ENCODE peak calls at places on chromosome 15, in ten cellular contexts. U, K, F, E, H, A, O, M, L and N are unnamed samples.
A peak's percentile ranks its signal among the peaks of the same experiment; 100 is the strongest.

GRCh38 chr15:55768670-55769185 is 25.8 kb upstream of the PRTG start:
- DNase-seq in U (no peak), K (no peak), F (no peak), E (no peak), H (no peak), A (no peak), O (no peak), M (no peak), L (no peak), N (no peak)

GRCh38 chr15:90184119-90184785 is 16.9 kb upstream of the SEMA4B start:
- DNase-seq in U (peak; percentile 86), K (peak; percentile 89), F (peak; percentile 96), E (no peak), H (peak; percentile 84), A (no peak), O (no peak), M (no peak), L (peak; percentile 52), N (peak; percentile 49)

GRCh38 chr15:84979651-84980050 is 2.0 kb upstream of the PDE8A start:
- DNase-seq in U (peak; percentile 58), K (peak; percentile 36), F (no peak), E (no peak), H (no peak), A (no peak), O (no peak), M (no peak), L (peak; percentile 74), N (no peak)

GRCh38 chr15:45377630-45378148 is 655 bp downstream of the GATM start:
- DNase-seq in U (no peak), K (peak; percentile 46), F (peak; percentile 77), E (no peak), H (no peak), A (no peak), O (no peak), M (no peak), L (peak; percentile 52), N (no peak)

GRCh38 chr15:25170113-25170731 is 215.4 kb downstream of the SNRPN start:
- DNase-seq in U (no peak), K (no peak), F (peak; percentile 38), E (no peak), H (peak; percentile 8), A (no peak), O (no peak), M (no peak), L (no peak), N (no peak)

GRCh38 chr15:39925112-39925830 is 5.2 kb upstream of the GPR176 start:
- DNase-seq in U (no peak), K (no peak), F (no peak), E (no peak), H (no peak), A (no peak), O (no peak), M (no peak), L (peak; percentile 50), N (no peak)

GRCh38 chr15:63380151-63380827 is 1.4 kb downstream of the CA12 start:
- DNase-seq in U (no peak), K (no peak), F (no peak), E (no peak), H (no peak), A (no peak), O (no peak), M (no peak), L (no peak), N (no peak)

GRCh38 chr15:27808182-27808581 is 290.9 kb downstream of the OCA2 start:
- DNase-seq in U (no peak), K (no peak), F (no peak), E (no peak), H (no peak), A (no peak), O (no peak), M (no peak), L (no peak), N (no peak)

GRCh38 chr15:80386151-80386550 is 18.0 kb upstream of the ARNT2 start:
- DNase-seq in U (no peak), K (no peak), F (no peak), E (no peak), H (no peak), A (no peak), O (no peak), M (no peak), L (no peak), N (no peak)

GRCh38 chr15:78429477-78429876 is 8.5 kb upstream of the IREB2 start:
- DNase-seq in U (no peak), K (peak; percentile 63), F (no peak), E (no peak), H (no peak), A (no peak), O (no peak), M (no peak), L (no peak), N (no peak)

GRCh38 chr15:40047413-40048154 is 8.6 kb upstream of the SRP14 start:
- DNase-seq in U (no peak), K (peak; percentile 69), F (peak; percentile 78), E (peak; percentile 26), H (no peak), A (no peak), O (no peak), M (peak; percentile 87), L (no peak), N (peak; percentile 79)

GRCh38 chr15:37751401-37751800 is 183.0 kb upstream of the TMCO5A start:
- DNase-seq in U (no peak), K (no peak), F (no peak), E (peak; percentile 86), H (no peak), A (no peak), O (no peak), M (no peak), L (no peak), N (no peak)

GRCh38 chr15:85757073-85757938 is 37.4 kb downstream of the KLHL25 start:
- DNase-seq in U (no peak), K (no peak), F (peak; percentile 55), E (no peak), H (no peak), A (no peak), O (no peak), M (no peak), L (no peak), N (no peak)

GRCh38 chr15:65088643-65089021 is 12.1 kb downstream of the KBTBD13 start:
- DNase-seq in U (no peak), K (peak; percentile 73), F (no peak), E (no peak), H (no peak), A (no peak), O (no peak), M (no peak), L (no peak), N (no peak)
- TF ChIP-seq POLR2AphosphoS5 in U (no peak), K (no peak), F (no peak), E (no peak), H (no peak), A (no peak), O (no peak), M (no peak), L (no peak), N (no peak)

GRCh38 chr15:69159805-69160140 is 662 bp upstream of the GLCE start:
- DNase-seq in U (no peak), K (no peak), F (no peak), E (no peak), H (no peak), A (no peak), O (no peak), M (no peak), L (no peak), N (no peak)

GRCh38 chr15:69160141-69160975 is at the start of gene GLCE:
- DNase-seq in U (peak; percentile 99), K (peak; percentile 97), F (peak; percentile 97), E (peak; percentile 57), H (peak; percentile 96), A (peak; percentile 88), O (peak; percentile 94), M (peak; percentile 91), L (peak; percentile 98), N (peak; percentile 92)

GRCh38 chr15:69161878-69162213 is 1.4 kb downstream of the GLCE start:
- DNase-seq in U (no peak), K (no peak), F (no peak), E (no peak), H (no peak), A (no peak), O (no peak), M (no peak), L (no peak), N (no peak)

GRCh38 chr15:69163124-69163669 is 2.8 kb downstream of the GLCE start:
- DNase-seq in U (no peak), K (no peak), F (no peak), E (no peak), H (no peak), A (no peak), O (no peak), M (no peak), L (no peak), N (no peak)

DNA sequence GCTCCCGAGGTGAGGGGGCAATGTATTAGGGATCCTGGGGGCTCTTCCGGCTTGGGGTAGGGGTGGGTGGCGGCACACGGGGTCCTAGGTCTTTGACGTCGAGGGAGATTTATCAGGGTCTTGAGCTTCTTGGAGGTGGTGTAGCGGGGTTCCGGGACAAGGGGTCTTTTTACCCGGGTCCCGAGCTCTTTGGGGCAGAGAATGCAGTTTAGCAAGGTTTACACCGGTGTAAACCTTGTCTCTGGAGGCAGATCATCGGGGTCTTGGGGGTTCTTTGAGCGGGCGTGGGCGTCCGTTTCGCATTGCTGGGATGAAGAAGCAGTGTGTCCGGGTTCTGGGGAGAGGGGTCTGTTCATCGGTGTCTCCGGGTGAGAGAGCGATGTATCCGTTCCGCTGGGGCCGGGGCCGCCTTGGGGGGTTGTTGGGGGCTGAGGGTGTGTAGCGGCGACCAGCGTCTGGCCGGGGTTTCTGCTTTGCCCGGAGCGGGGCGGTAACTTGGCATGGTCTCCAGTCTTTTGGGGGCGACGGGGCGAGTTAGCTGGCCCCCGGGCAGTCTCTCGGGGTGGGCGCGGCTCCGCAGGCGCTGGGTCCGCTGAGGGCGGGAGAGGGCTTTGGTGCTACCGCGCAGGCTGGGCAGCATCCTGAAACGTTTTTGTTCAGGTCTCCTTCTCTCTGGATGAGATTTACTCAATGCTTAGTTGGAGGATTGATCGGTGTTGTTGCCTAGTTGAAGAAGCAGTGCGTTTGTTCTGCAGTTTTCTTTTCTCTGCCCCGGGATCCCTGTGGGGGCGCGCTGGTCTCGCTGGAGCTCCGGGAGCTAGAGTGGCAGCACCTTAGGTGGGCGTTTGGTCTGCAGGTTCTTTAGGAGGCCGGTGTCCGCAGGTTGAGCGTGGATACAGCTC is 792 bp downstream of the GLCE start:
- DNase-seq in U (peak; percentile 21), K (peak; percentile 51), F (peak; percentile 69), E (no peak), H (no peak), A (no peak), O (peak; percentile 21), M (no peak), L (peak; percentile 62), N (peak; percentile 29)
- TF ChIP-seq POLR2AphosphoS5 in U (no peak), K (no peak), F (no peak), E (no peak), H (no peak), A (no peak), O (no peak), M (no peak), L (no peak), N (no peak)

GRCh38 chr15:92810418-92811138 is 89.5 kb upstream of the CHD2 start:
- DNase-seq in U (peak; percentile 39), K (peak; percentile 76), F (peak; percentile 84), E (no peak), H (peak; percentile 69), A (no peak), O (no peak), M (no peak), L (peak; percentile 63), N (no peak)
- TF ChIP-seq POLR2AphosphoS5 in U (peak; percentile 72), K (peak; percentile 74), F (peak; percentile 74), E (peak; percentile 62), H (peak; percentile 37), A (peak; percentile 88), O (peak; percentile 8), M (no peak), L (peak; percentile 66), N (no peak)

GRCh38 chr15:70316059-70316600 is 218.4 kb upstream of the TLE3 start:
- DNase-seq in U (no peak), K (no peak), F (no peak), E (no peak), H (peak; percentile 27), A (no peak), O (no peak), M (no peak), L (no peak), N (no peak)
- TF ChIP-seq POLR2AphosphoS5 in U (no peak), K (no peak), F (no peak), E (no peak), H (no peak), A (no peak), O (no peak), M (no peak), L (no peak), N (no peak)